ENCODE peak calls at places on chromosome 6, in six cellular contexts. D is colonic mucosa, E is psoas muscle, C is aorta, W is heart right ventricle, H is right atrium auricular region. L is an unnamed sample.

GRCh38 chr6:23180504-23181293 is 611.3 kb downstream of the HDGFL1 start:
- DNase-seq in D (peak), E (no peak), C (no peak), W (peak), H (no peak), L (peak)

GRCh38 chr6:71043902-71044301 is 87.0 kb upstream of the B3GAT2 start:
- DNase-seq in D (no peak), E (no peak), C (peak), W (no peak), H (no peak), L (no peak)

GRCh38 chr6:6596529-6596928 is 8.0 kb downstream of the LY86 start:
- DNase-seq in D (no peak), E (no peak), C (no peak), W (no peak), H (no peak), L (no peak)

GRCh38 chr6:26216886-26217713 is 129.9 kb downstream of the HFE start:
- DNase-seq in D (peak), E (peak), C (peak), W (peak), H (peak), L (peak)

GRCh38 chr6:3061501-3061941 is 6.8 kb upstream of the RIPK1 start:
- DNase-seq in D (peak), E (no peak), C (no peak), W (no peak), H (no peak), L (no peak)

GRCh38 chr6:84675651-84676050 is 88.7 kb downstream of the TBX18 start:
- DNase-seq in D (no peak), E (no peak), C (no peak), W (no peak), H (no peak), L (no peak)

GRCh38 chr6:108321253-108321740 is 26.4 kb downstream of the AFG1L start:
- DNase-seq in D (no peak), E (no peak), C (no peak), W (no peak), H (no peak), L (no peak)

GRCh38 chr6:19759117-19759880 is 77.9 kb upstream of the ID4 start:
- DNase-seq in D (no peak), E (no peak), C (no peak), W (no peak), H (no peak), L (no peak)

GRCh38 chr6:167977717-167978467 is 19.6 kb upstream of the KIF25 start:
- DNase-seq in D (no peak), E (no peak), C (no peak), W (no peak), H (no peak), L (no peak)

GRCh38 chr6:39193201-39193791 is 36.0 kb downstream of the KCNK5 start:
- DNase-seq in D (no peak), E (no peak), C (no peak), W (no peak), H (no peak), L (no peak)

GRCh38 chr6:4760773-4761172 is 15.4 kb upstream of the CDYL start:
- DNase-seq in D (no peak), E (no peak), C (no peak), W (no peak), H (no peak), L (no peak)

GRCh38 chr6:19895866-19896579 is 58.9 kb downstream of the ID4 start:
- DNase-seq in D (no peak), E (no peak), C (no peak), W (no peak), H (no peak), L (no peak)

GRCh38 chr6:77568570-77568969 is 84.3 kb upstream of the MEI4 start:
- DNase-seq in D (no peak), E (no peak), C (no peak), W (no peak), H (no peak), L (no peak)

GRCh38 chr6:142752348-142752747 is 192.6 kb downstream of the HIVEP2 start:
- DNase-seq in D (no peak), E (no peak), C (no peak), W (no peak), H (no peak), L (no peak)

GRCh38 chr6:113596907-113597583 is 260.1 kb upstream of the MARCKS start:
- DNase-seq in D (no peak), E (no peak), C (no peak), W (no peak), H (no peak), L (no peak)

GRCh38 chr6:166927240-166927941 is 29.0 kb downstream of the RNASET2 start:
- DNase-seq in D (no peak), E (no peak), C (no peak), W (no peak), H (no peak), L (no peak)

GRCh38 chr6:25769983-25770382 is 15.4 kb downstream of the SLC17A4 start:
- DNase-seq in D (no peak), E (no peak), C (no peak), W (no peak), H (no peak), L (no peak)

GRCh38 chr6:63441266-63441956 is 121.6 kb upstream of the LGSN start:
- DNase-seq in D (no peak), E (no peak), C (no peak), W (no peak), H (no peak), L (no peak)

GRCh38 chr6:23656257-23656731 is 469.7 kb upstream of the NRSN1 start:
- DNase-seq in D (no peak), E (no peak), C (no peak), W (no peak), H (no peak), L (no peak)

GRCh38 chr6:40997256-40997957 is 41.6 kb downstream of the UNC5CL start:
- DNase-seq in D (peak), E (no peak), C (no peak), W (no peak), H (peak), L (no peak)
- H3K27ac ChIP-seq in D (peak), E (peak), C (no peak), W (peak), H (peak), L (no peak)

DNA sequence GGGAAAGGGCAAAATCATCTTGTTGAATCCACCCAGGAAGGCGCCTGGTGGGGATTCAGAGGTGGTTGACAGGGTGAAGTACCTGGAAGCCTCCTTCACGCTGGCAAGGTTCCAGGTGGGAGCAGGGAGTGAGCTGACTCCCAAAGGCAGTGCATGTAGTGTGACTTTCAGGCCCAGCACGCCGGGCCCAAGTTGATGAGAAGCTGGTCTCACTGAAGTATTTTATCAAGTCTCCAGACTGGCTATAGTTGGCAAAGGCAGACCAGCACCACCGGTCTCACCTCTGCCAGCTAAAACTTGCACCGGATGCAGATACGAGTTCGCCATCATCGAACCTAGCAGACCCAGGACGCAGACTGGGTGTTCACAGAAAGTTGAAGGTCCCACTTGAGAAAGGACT is 16.5 kb downstream of the PPP1R10 start:
- DNase-seq in D (no peak), E (no peak), C (peak), W (peak), H (no peak), L (peak)
- H3K27ac ChIP-seq in D (no peak), E (no peak), C (no peak), W (no peak), H (no peak), L (no peak)

DNA sequence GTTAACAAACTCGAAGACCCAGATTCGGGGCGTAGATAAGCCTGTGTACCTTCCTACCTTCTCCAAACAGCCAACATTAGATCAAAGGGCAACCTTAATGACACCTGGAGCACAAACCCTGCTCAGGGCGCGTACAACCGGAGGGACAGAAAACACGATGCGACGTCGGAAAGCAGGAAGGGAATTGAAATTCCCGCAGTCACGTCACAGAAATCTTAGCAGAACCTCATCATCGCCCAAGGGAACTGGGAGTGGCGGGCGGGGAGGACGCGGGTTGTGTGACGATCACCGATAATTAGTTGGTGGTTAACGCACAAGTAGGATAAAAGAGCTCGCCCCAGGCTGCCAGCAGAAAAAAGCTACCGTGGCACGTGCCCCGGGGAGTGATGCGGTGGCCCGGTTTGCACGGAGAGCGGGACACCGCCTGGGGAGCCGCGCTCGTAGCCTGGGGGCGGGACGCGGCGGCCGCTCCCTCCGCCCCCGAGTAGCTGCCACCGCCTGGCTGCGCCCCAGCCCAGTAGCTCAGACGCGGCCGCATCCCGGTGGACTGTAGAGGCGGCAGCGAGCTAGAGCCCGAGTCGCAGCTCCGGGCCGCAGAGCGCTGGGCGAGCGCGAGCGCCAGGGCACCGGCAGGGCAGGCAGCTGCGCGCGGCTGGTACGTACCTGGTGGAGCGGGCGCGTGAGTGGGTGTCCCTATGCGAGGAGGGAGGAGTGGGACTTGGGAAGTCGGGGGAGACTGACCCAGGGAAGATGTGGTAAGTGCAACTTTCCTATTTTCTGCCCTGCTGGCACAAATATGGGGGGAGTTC is at the start of gene PKIB:
- DNase-seq in D (peak), E (peak), C (peak), W (peak), H (peak), L (peak)
- H3K27ac ChIP-seq in D (peak), E (peak), C (no peak), W (no peak), H (no peak), L (peak)

GRCh38 chr6:45591816-45592359 is 214.2 kb upstream of the SUPT3H start:
- DNase-seq in D (no peak), E (no peak), C (no peak), W (no peak), H (no peak), L (no peak)
- H3K27ac ChIP-seq in D (no peak), E (no peak), C (no peak), W (no peak), H (no peak), L (no peak)

GRCh38 chr6:106618324-106618723 is 11.0 kb downstream of the RTN4IP1 start:
- DNase-seq in D (no peak), E (no peak), C (no peak), W (no peak), H (no peak), L (no peak)
- H3K27ac ChIP-seq in D (no peak), E (no peak), C (no peak), W (no peak), H (no peak), L (no peak)

DNA sequence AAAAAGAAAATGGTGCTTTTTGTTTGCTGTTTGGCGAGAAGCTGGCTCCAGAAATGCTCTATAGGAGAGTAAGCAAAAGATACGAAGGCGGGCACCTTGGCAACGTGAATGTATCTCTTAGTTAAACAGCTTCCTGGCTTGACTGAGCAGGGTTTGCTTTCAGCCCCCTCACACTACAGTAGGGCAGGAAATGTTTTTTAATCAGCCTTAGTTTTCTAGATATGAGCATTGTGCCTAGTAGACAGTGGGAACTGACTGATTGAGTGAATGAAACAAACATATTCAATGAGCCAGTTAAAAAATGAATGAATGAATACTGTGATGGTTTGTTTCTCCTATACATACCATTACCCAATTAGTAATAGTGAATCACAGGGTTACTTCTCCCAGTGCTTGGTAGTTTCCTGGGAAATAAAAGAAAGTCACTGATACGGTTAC is 19.9 kb downstream of the CAP2 start:
- DNase-seq in D (no peak), E (no peak), C (no peak), W (no peak), H (no peak), L (no peak)
- H3K27ac ChIP-seq in D (no peak), E (peak), C (no peak), W (no peak), H (no peak), L (no peak)

GRCh38 chr6:36113049-36113448 is 17.3 kb upstream of the MAPK13 start:
- DNase-seq in D (no peak), E (no peak), C (no peak), W (no peak), H (no peak), L (no peak)
- H3K27ac ChIP-seq in D (no peak), E (no peak), C (no peak), W (no peak), H (no peak), L (no peak)

DNA sequence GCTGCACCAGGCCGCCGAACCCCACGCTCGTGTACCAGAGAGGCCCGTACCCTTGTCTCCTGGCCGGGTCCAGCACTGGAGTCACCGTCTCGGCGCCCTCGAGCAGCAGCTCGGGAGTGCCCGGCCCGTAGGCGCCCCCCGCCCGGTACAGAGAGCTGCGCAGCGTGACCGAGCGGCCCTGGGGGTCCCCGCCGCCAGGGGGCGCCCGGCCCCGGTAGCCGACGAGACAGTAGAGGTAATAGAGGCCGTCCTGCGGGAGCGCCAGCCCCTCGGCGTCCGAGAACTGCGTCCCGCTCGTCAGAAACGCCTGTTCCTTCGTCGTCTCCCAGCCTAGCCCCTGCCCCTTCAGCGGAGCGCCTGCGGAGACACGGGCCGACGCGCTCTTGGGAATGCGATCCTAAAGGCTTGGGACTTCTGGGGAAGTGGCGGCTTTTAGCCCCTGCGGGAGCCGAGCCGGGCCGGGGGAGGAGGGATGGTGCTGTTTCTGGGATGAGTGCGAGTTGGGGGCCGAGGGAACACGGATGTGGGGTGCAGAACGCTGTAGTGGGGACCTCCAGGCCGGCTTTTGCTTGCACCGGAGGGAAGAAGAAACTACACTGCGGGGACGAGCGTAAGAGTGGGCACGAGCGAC is 1.3 kb downstream of the LTB start:
- DNase-seq in D (peak), E (peak), C (peak), W (peak), H (peak), L (peak)
- H3K27ac ChIP-seq in D (peak), E (peak), C (peak), W (peak), H (peak), L (peak)